ENCODE peak calls at places on chromosomes 13 and 19, in ten cellular contexts. B is stomach; R is Caco-2; T is nephron progenitor cell; X is iris pigment epithelial cell; G is substantia nigra; L is stimulated activated CD4-positive, alpha-beta T cell treated with anti-CD3 and anti-CD28 coated beads, Interleukin-4, amount 100 ng/mL, for 1 hour; S is Calu3; Z is C1 segment of cervical spinal cord; C is activated CD8-positive, alpha-beta T cell treated with anti-CD3 and anti-CD28 coated beads for 36 hours. O is an unnamed sample.

GRCh38 chr19:8615813-8616596 is 5.5 kb upstream of the ADAMTS10 start:
- DNase-seq in L (peak), C (peak), G (peak), R (peak), S (peak), T (peak), B (peak), X (peak), Z (no peak), O (peak)

GRCh38 chr13:85277753-85278152 is 521.5 kb downstream of the SLITRK6 start:
- DNase-seq in S (no peak), L (no peak), X (peak), R (no peak), Z (no peak), C (no peak), T (no peak), G (no peak), B (no peak), O (no peak)

GRCh38 chr19:29535984-29536508 is 10.3 kb downstream of the VSTM2B start:
- DNase-seq in C (no peak), T (no peak), G (no peak), L (no peak), X (no peak), B (peak), Z (no peak), S (no peak), R (no peak), O (no peak)

GRCh38 chr13:33411312-33411711 is 125.8 kb upstream of the STARD13 start:
- DNase-seq in C (no peak), S (no peak), X (no peak), R (no peak), B (no peak), L (no peak), Z (no peak), G (no peak), T (no peak), O (no peak)

GRCh38 chr19:4649392-4650094 is 10.2 kb downstream of the TNFAIP8L1 start:
- DNase-seq in T (no peak), B (no peak), R (no peak), X (no peak), S (no peak), Z (no peak), C (no peak), L (no peak), G (no peak), O (no peak)

GRCh38 chr13:80551650-80552497 is 210.9 kb upstream of the SPRY2 start:
- DNase-seq in L (no peak), B (no peak), C (no peak), Z (no peak), S (no peak), T (no peak), G (no peak), R (no peak), X (peak), O (no peak)

GRCh38 chr19:17306285-17306714 is 628 bp downstream of the MRPL34 start:
- DNase-seq in X (no peak), Z (no peak), B (no peak), L (no peak), R (no peak), G (no peak), C (no peak), T (peak), S (no peak), O (no peak)

GRCh38 chr19:46147791-46148288 is at the start of gene IGFL2:
- DNase-seq in X (peak), R (peak), B (no peak), L (no peak), S (no peak), G (no peak), Z (no peak), T (no peak), C (peak), O (no peak)

GRCh38 chr19:15354557-15355296 is 22.4 kb upstream of the BRD4 start:
- DNase-seq in X (no peak), G (no peak), Z (no peak), B (no peak), R (no peak), T (no peak), C (no peak), L (no peak), S (no peak), O (no peak)

GRCh38 chr19:49809155-49809986 is 3.7 kb downstream of the FUZ start:
- DNase-seq in Z (peak), R (peak), X (peak), S (no peak), G (peak), C (peak), B (peak), T (peak), L (peak), O (peak)